ENCODE peak calls at places on chromosomes 3 and 15, in nine cellular contexts. I is lower lobe of right lung, G is left ventricle myocardium inferior, Y is AG09309, C is cardiac muscle cell, O is HFF-Myc, R is mammary epithelial cell, J is foreskin fibroblast, X is upper lobe of right lung. Z is an unnamed sample.

GRCh38 chr15:97728791-97729190 is 231.7 kb upstream of the ARRDC4 start:
- DNase-seq in O (no peak), Y (no peak), I (no peak), J (no peak), X (no peak), C (peak), R (no peak), G (peak), Z (no peak)

GRCh38 chr3:142318331-142318730 is 92.9 kb upstream of the GK5 start:
- DNase-seq in G (no peak), X (no peak), O (no peak), J (no peak), R (no peak), C (no peak), I (no peak), Y (peak), Z (peak)

GRCh38 chr3:188326111-188326510 is 172.2 kb downstream of the LPP start:
- DNase-seq in R (no peak), O (no peak), X (no peak), C (no peak), J (no peak), G (no peak), Y (no peak), I (no peak), Z (no peak)

GRCh38 chr15:70279096-70279495 is 181.4 kb upstream of the TLE3 start:
- DNase-seq in C (no peak), I (no peak), O (no peak), J (no peak), R (no peak), X (peak), Y (no peak), G (no peak), Z (no peak)

GRCh38 chr3:160278210-160278609 is 53.0 kb downstream of the C3orf80 start:
- DNase-seq in R (no peak), I (no peak), J (no peak), Y (no peak), G (no peak), X (no peak), C (no peak), O (no peak), Z (no peak)

GRCh38 chr3:125433611-125434041 is 58.5 kb upstream of the ZNF148 start:
- DNase-seq in Y (no peak), R (peak), O (no peak), X (no peak), G (no peak), I (no peak), J (no peak), C (no peak), Z (no peak)

GRCh38 chr3:151609491-151609890 is 124.2 kb upstream of the AADACL2 start:
- DNase-seq in X (no peak), Y (no peak), O (no peak), G (no peak), I (no peak), C (no peak), R (no peak), J (no peak), Z (no peak)

GRCh38 chr3:125367403-125368230 is 7.5 kb downstream of the ZNF148 start:
- DNase-seq in I (no peak), O (no peak), J (no peak), R (no peak), C (no peak), Y (no peak), G (no peak), X (no peak), Z (no peak)

GRCh38 chr3:115194461-115194860 is 47.4 kb upstream of the ZBTB20 start:
- DNase-seq in Y (peak), I (no peak), G (no peak), C (no peak), R (no peak), O (no peak), J (no peak), X (no peak), Z (peak)

DNA sequence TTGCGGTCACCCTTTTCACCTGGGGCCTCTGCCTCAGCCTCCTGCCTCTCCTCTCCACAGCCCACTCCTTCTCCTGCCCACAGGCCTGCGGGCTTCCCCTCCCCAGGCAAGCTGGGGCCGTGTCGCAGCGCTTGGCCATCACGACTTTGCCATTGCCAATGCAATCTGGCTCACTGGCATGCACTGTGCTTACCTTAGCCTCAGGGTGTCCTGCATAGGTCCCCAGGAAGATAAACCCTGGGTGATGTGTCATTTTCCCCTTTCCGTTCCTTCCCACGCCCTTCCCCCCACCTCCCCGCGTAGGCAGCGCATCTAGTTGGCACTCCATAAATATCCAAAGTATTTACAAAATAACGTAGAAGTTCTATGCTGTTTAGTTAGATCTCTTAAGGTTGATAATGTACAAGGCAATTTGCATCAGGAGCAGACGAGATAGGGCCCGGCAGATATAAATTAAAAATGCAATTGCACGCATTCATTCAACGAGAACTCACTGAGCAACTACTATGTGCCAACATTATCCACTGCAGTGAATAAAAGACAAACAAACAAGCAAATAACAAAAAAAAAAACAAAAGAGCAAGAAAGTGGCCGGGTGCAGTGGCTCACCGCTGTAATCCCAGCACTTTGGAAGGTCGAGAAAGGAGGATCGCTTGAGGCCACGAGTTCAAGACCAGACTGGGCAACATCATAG is 973 bp upstream of the COPG1 start:
- DNase-seq in I (no peak), J (no peak), X (no peak), O (no peak), Y (no peak), C (no peak), G (no peak), R (no peak), Z (no peak)
- H3K4me3 ChIP-seq in I (peak), J (peak), X (peak), O (peak), Y (peak), C (peak), G (peak), R (peak), Z (peak)

GRCh38 chr3:194671511-194671899 is 486 bp downstream of the LSG1 start:
- DNase-seq in O (no peak), X (no peak), G (no peak), C (peak), R (peak), Y (no peak), J (peak), I (no peak), Z (no peak)
- TF ChIP-seq CTCF in O (peak), X (peak), G (peak), C (peak), R (peak), Y (peak), J (peak), I (peak), Z (peak)

DNA sequence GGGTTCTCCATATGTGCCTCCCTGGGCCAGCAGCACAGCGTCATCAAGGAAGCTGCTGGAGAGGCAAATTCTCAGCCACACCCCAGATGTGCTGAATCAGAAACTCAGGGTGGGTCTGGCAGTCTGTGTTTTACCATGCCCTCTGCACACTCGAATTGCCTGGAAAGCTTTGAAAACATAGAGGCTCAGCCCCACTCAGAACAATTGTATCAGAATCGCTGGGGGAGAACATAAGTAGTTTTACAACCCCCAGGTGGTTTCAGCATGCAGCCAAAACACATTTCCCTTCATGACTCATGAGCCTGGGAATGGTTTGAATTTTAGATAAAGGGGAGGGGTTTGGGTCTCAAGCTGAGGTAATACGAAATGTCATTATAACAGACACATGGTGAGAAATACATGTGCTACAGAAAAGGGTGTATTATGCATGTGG is 9.6 kb downstream of the TGM4 start:
- DNase-seq in G (no peak), O (peak), R (peak), C (no peak), J (peak), I (no peak), X (no peak), Y (peak), Z (peak)
- H3K4me3 ChIP-seq in G (no peak), O (no peak), R (no peak), C (no peak), J (no peak), I (no peak), X (no peak), Y (no peak), Z (no peak)

GRCh38 chr3:113948015-113948917 is 453 bp downstream of the ZDHHC23 start:
- DNase-seq in C (peak), I (peak), O (no peak), R (peak), Y (no peak), G (no peak), J (peak), X (peak), Z (no peak)
- TF ChIP-seq CTCF in C (no peak), I (no peak), O (no peak), R (no peak), Y (no peak), G (no peak), J (no peak), X (no peak), Z (no peak)

GRCh38 chr15:55914446-55914845 is 79.0 kb downstream of the NEDD4 start:
- DNase-seq in I (no peak), J (no peak), X (no peak), G (no peak), O (no peak), Y (no peak), R (no peak), C (no peak), Z (no peak)

GRCh38 chr15:55916666-55917409 is 76.6 kb downstream of the NEDD4 start:
- DNase-seq in O (peak), R (peak), G (no peak), I (no peak), J (peak), Y (peak), X (no peak), C (peak), Z (peak)

GRCh38 chr15:55917881-55918296 is 75.5 kb downstream of the NEDD4 start:
- DNase-seq in G (no peak), J (peak), Y (peak), R (peak), I (no peak), X (no peak), C (peak), O (peak), Z (peak)

GRCh38 chr15:55915221-55915620 is 78.2 kb downstream of the NEDD4 start:
- DNase-seq in I (no peak), C (no peak), R (no peak), O (no peak), X (no peak), Y (no peak), J (no peak), G (no peak), Z (no peak)

DNA sequence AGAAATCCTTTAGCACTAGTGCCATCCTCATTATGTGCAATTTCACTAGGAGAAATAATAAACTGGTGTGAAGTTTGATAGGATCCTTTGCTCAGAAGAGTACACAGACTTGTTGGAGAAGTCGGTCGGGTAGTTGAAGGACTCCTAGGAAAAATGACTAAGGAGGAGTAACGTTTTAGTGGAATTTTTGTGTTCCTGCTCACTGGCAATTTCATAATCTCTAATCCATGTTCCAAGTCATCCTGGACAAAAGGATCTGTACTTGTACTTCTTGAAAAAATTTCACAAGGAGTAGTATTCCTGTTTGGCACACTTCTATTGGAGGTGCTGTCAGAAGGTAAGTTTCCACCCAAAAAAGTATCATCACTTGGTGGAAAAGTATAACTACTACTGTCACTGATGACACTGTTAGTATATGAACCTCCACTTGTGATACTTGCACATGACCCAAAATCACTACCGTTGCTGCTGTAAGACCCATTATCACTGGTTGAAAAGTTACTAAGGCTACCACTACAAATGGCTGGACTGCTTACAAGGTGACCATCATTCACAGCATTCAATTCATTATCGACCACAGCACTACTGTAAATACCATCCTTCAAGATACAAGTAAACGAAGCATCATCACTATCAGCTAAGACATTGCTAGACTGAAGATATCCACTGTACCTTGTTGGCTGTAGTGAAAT is 77.4 kb downstream of the NEDD4 start:
- DNase-seq in J (peak), I (no peak), Y (no peak), X (no peak), O (no peak), C (no peak), G (no peak), R (no peak), Z (no peak)
- H3K4me3 ChIP-seq in J (peak), I (no peak), Y (peak), X (no peak), O (peak), C (no peak), G (peak), R (no peak), Z (peak)

DNA sequence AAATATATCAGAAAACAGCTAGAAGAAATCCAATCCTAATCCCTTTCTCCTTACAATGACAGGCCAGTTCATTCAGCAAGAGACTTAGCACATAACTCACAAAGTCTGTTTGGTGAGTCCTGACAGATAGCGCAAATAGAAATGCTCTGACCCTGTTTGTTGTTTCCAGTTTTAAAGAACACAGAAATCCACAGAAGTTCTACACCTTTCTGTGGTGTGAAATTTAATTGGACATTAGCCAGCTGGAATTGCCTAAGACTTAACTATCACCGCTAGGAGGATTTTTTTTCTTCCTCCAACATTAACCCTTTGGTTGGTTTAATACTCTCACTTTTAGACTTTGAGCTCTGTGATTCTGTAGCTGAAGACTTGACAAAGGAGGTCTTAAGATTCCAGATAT is 30.8 kb downstream of the HDC start:
- DNase-seq in J (no peak), Y (no peak), G (no peak), R (no peak), X (no peak), I (no peak), C (no peak), O (no peak), Z (no peak)
- TF ChIP-seq CTCF in J (no peak), Y (no peak), G (no peak), R (no peak), X (no peak), I (no peak), C (no peak), O (no peak), Z (no peak)

GRCh38 chr3:80391573-80391972 is 623.8 kb upstream of the ROBO1 start:
- DNase-seq in G (no peak), J (no peak), I (no peak), X (no peak), O (no peak), R (no peak), C (no peak), Y (no peak), Z (no peak)

GRCh38 chr3:80395023-80395422 is 627.2 kb upstream of the ROBO1 start:
- DNase-seq in X (no peak), C (no peak), R (no peak), I (no peak), O (no peak), Y (no peak), J (no peak), G (no peak), Z (no peak)
- H3K4me3 ChIP-seq in X (no peak), C (no peak), R (no peak), I (no peak), O (no peak), Y (no peak), J (no peak), G (no peak), Z (no peak)

Z was measured in AG04449.